ENCODE peak calls at places on chromosomes 3 and 15, in seven cellular contexts. H, P, W, X, C, N and I are unnamed samples.

GRCh38 chr3:189602471-189602870 is 28.7 kb upstream of the TP63 start:
- DNase-seq in H (no peak), P (no peak), W (no peak), X (no peak), C (no peak), N (no peak), I (no peak)

GRCh38 chr3:103195201-103195600 is 760.4 kb downstream of the ZPLD1 start:
- DNase-seq in H (no peak), P (no peak), W (no peak), X (peak; percentile 1), C (no peak), N (no peak), I (no peak)

GRCh38 chr3:64463981-64464380 is 223.8 kb downstream of the ADAMTS9 start:
- DNase-seq in H (no peak), P (peak; percentile 48), W (no peak), X (no peak), C (no peak), N (no peak), I (no peak)

GRCh38 chr3:126971891-126972351 is 11.0 kb upstream of the PLXNA1 start:
- DNase-seq in H (peak; percentile 23), P (peak; percentile 35), W (no peak), X (peak; percentile 40), C (no peak), N (peak; percentile 80), I (no peak)

GRCh38 chr3:148190441-148190990 is 507.2 kb upstream of the AGTR1 start:
- DNase-seq in H (no peak), P (no peak), W (no peak), X (no peak), C (no peak), N (no peak), I (no peak)

GRCh38 chr3:171219258-171219657 is 192.7 kb upstream of the SLC2A2 start:
- DNase-seq in H (no peak), P (no peak), W (no peak), X (no peak), C (no peak), N (no peak), I (no peak)

GRCh38 chr3:171620825-171621434 is 160.7 kb upstream of the TNIK start:
- DNase-seq in H (peak; percentile 59), P (no peak), W (no peak), X (no peak), C (no peak), N (no peak), I (no peak)

GRCh38 chr15:80403712-80404056 is 498 bp upstream of the ARNT2 start:
- DNase-seq in H (peak; percentile 7), P (peak; percentile 70), W (peak; percentile 27), X (no peak), C (no peak), N (peak; percentile 60), I (no peak)

GRCh38 chr3:179037361-179037760 is 34.2 kb downstream of the ZMAT3 start:
- DNase-seq in H (peak; percentile 99), P (no peak), W (no peak), X (peak; percentile 81), C (peak; percentile 81), N (peak; percentile 75), I (no peak)

GRCh38 chr3:32310918-32311839 is 72.7 kb downstream of the CMTM8 start:
- DNase-seq in H (no peak), P (no peak), W (no peak), X (no peak), C (no peak), N (no peak), I (no peak)

GRCh38 chr15:53193149-53193548 is 403.0 kb upstream of the ONECUT1 start:
- DNase-seq in H (no peak), P (no peak), W (peak; percentile 16), X (peak; percentile 2), C (peak; percentile 14), N (no peak), I (peak; percentile 12)

GRCh38 chr15:78034495-78035191 is 42.9 kb downstream of the TBC1D2B start:
- DNase-seq in H (no peak), P (no peak), W (no peak), X (no peak), C (no peak), N (no peak), I (no peak)

GRCh38 chr3:28347374-28348285 is 891 bp upstream of the ZCWPW2 start:
- DNase-seq in H (peak; percentile 44), P (no peak), W (no peak), X (peak; percentile 16), C (peak; percentile 4), N (no peak), I (no peak)

GRCh38 chr3:43477600-43477999 is 144.2 kb downstream of the ANO10 start:
- DNase-seq in H (no peak), P (no peak), W (no peak), X (no peak), C (no peak), N (no peak), I (no peak)

GRCh38 chr3:81500039-81500438 is 261.4 kb downstream of the GBE1 start:
- DNase-seq in H (no peak), P (no peak), W (no peak), X (no peak), C (no peak), N (no peak), I (no peak)

GRCh38 chr3:134346744-134347143 is 27.5 kb downstream of the AMOTL2 start:
- DNase-seq in H (peak; percentile 6), P (no peak), W (no peak), X (no peak), C (no peak), N (no peak), I (no peak)

GRCh38 chr3:52534281-52535183 is 875 bp upstream of the NT5DC2 start:
- DNase-seq in H (peak; percentile 60), P (no peak), W (peak; percentile 14), X (peak; percentile 61), C (no peak), N (peak; percentile 72), I (no peak)

GRCh38 chr15:60000113-60000823 is 3.8 kb upstream of the FOXB1 start:
- DNase-seq in H (no peak), P (no peak), W (no peak), X (no peak), C (no peak), N (no peak), I (no peak)

GRCh38 chr3:3068358-3068881 is 41.8 kb downstream of the IL5RA start:
- DNase-seq in H (no peak), P (no peak), W (no peak), X (no peak), C (peak; percentile 2), N (no peak), I (no peak)

GRCh38 chr3:58637509-58637908 is 29.1 kb downstream of the FAM3D start:
- DNase-seq in H (no peak), P (no peak), W (no peak), X (no peak), C (no peak), N (no peak), I (no peak)

GRCh38 chr3:177050466-177051237 is 146.6 kb downstream of the TBL1XR1 start:
- DNase-seq in H (peak; percentile 46), P (no peak), W (no peak), X (peak; percentile 38), C (peak; percentile 31), N (no peak), I (no peak)

GRCh38 chr15:83475551-83475950 is 28.4 kb downstream of the SH3GL3 start:
- DNase-seq in H (peak; percentile 35), P (no peak), W (no peak), X (peak; percentile 16), C (peak; percentile 70), N (no peak), I (no peak)

GRCh38 chr3:39349080-39349479 is 19.6 kb downstream of the CCR8 start:
- DNase-seq in H (no peak), P (no peak), W (no peak), X (no peak), C (no peak), N (no peak), I (no peak)